ENCODE peak calls at places on chromosomes 4 and X, in four cellular contexts. J is Karpas-422, W is CD14-positive monocyte, O is HFFc6. I is an unnamed sample.

GRCh38 chrX:31420711-31421151 is 348.9 kb upstream of the FTHL17 start:
- DNase-seq in J (no peak), W (no peak), O (no peak), I (no peak)

GRCh38 chr4:19429684-19430083 is 822.0 kb upstream of the SLIT2 start:
- DNase-seq in J (no peak), W (no peak), O (no peak), I (no peak)

GRCh38 chr4:78345237-78345636 is 206.3 kb upstream of the ANXA3 start:
- DNase-seq in J (no peak), W (no peak), O (no peak), I (no peak)

GRCh38 chr4:54230479-54231418 is 1.7 kb downstream of the PDGFRA start:
- DNase-seq in J (no peak), W (no peak), O (no peak), I (no peak)

GRCh38 chr4:89640620-89641366 is 196.2 kb downstream of the SNCA start:
- DNase-seq in J (peak; percentile 62), W (no peak), O (no peak), I (no peak)

GRCh38 chrX:153819398-153820083 is 10.8 kb downstream of the PDZD4 start:
- DNase-seq in J (no peak), W (no peak), O (no peak), I (no peak)

GRCh38 chr4:5874811-5875465 is 17.9 kb downstream of the CRMP1 start:
- DNase-seq in J (peak; percentile 36), W (no peak), O (no peak), I (no peak)

GRCh38 chr4:122052714-122053113 is 99.4 kb upstream of the BLTP1 start:
- DNase-seq in J (no peak), W (no peak), O (no peak), I (no peak)

GRCh38 chrX:31320740-31321139 is 248.9 kb upstream of the FTHL17 start:
- DNase-seq in J (no peak), W (no peak), O (no peak), I (no peak)

GRCh38 chr4:85595098-85595775 is 120.3 kb downstream of the ARHGAP24 start:
- DNase-seq in J (no peak), W (no peak), O (no peak), I (no peak)

GRCh38 chr4:151099976-151100417 is 569 bp downstream of the RPS3A start:
- DNase-seq in J (peak; percentile 64), W (no peak), O (no peak), I (no peak)

GRCh38 chr4:54400188-54400587 is 171.1 kb downstream of the PDGFRA start:
- DNase-seq in J (no peak), W (no peak), O (no peak), I (no peak)

GRCh38 chr4:70915048-70915815 is 13.1 kb downstream of the MOB1B start:
- DNase-seq in J (no peak), W (no peak), O (peak; percentile 42), I (no peak)

GRCh38 chr4:185142563-185142910 is 529 bp upstream of the SLC25A4 start:
- DNase-seq in J (peak; percentile 49), W (no peak), O (no peak), I (no peak)

GRCh38 chr4:108763226-108763593 is 357 bp upstream of the ETNPPL start:
- DNase-seq in J (no peak), W (no peak), O (no peak), I (no peak)

GRCh38 chr4:146647615-146648383 is 9.1 kb downstream of the POU4F2 start:
- DNase-seq in J (no peak), W (no peak), O (no peak), I (no peak)

GRCh38 chr4:38667005-38667771 is 3.2 kb downstream of the KLF3 start:
- DNase-seq in J (peak; percentile 38), W (peak; percentile 88), O (peak; percentile 94), I (peak; percentile 70)

GRCh38 chrX:54435121-54435520 is 5.1 kb upstream of the TSR2 start:
- DNase-seq in J (no peak), W (no peak), O (no peak), I (no peak)

GRCh38 chr4:122798101-122798500 is 28.5 kb upstream of the FGF2 start:
- DNase-seq in J (no peak), W (no peak), O (peak; percentile 96), I (no peak)

GRCh38 chrX:71128166-71128833 is 9.9 kb downstream of the MED12 start:
- DNase-seq in J (no peak), W (no peak), O (peak; percentile 57), I (no peak)

GRCh38 chr4:113049421-113050355 is at the start of gene ANK2:
- DNase-seq in J (no peak), W (no peak), O (no peak), I (no peak)

GRCh38 chr4:121217385-121217784 is 53.3 kb upstream of the TNIP3 start:
- DNase-seq in J (no peak), W (no peak), O (peak; percentile 68), I (no peak)

GRCh38 chrX:139932077-139932900 is 564 bp downstream of the ATP11C start:
- DNase-seq in J (peak; percentile 65), W (no peak), O (peak; percentile 6), I (peak; percentile 40)

GRCh38 chrX:78517124-78517523 is 142.0 kb downstream of the RTL3 start:
- DNase-seq in J (no peak), W (no peak), O (no peak), I (peak; percentile 32)

GRCh38 chrX:70664726-70665125 is 220.1 kb downstream of the DLG3 start:
- DNase-seq in J (peak; percentile 65), W (no peak), O (peak; percentile 7), I (no peak)

GRCh38 chrX:131045786-131046185 is 12.4 kb upstream of the ARHGAP36 start:
- DNase-seq in J (no peak), W (no peak), O (no peak), I (no peak)

GRCh38 chr4:168736831-168737230 is 240.0 kb downstream of the PALLD start:
- DNase-seq in J (no peak), W (no peak), O (no peak), I (no peak)

GRCh38 chr4:174314770-174315169 is 31.1 kb downstream of the CEP44 start:
- DNase-seq in J (no peak), W (no peak), O (peak; percentile 45), I (no peak)

GRCh38 chrX:13666836-13667235 is 13.9 kb downstream of the TCEANC start:
- DNase-seq in J (peak; percentile 82), W (no peak), O (no peak), I (no peak)

GRCh38 chr4:132266374-132266773 is 882.7 kb upstream of the PCDH10 start:
- DNase-seq in J (no peak), W (no peak), O (no peak), I (no peak)

GRCh38 chr4:11543710-11544109 is 115.0 kb upstream of the HS3ST1 start:
- DNase-seq in J (no peak), W (peak; percentile 46), O (no peak), I (no peak)

GRCh38 chr4:94544811-94545210 is 93.1 kb downstream of the PDLIM5 start:
- DNase-seq in J (no peak), W (no peak), O (no peak), I (no peak)

GRCh38 chr4:6586715-6587325 is 11.8 kb downstream of the MAN2B2 start:
- DNase-seq in J (no peak), W (no peak), O (no peak), I (no peak)

GRCh38 chr4:958314-958665 is 15.1 kb downstream of the DGKQ start:
- DNase-seq in J (no peak), W (no peak), O (no peak), I (no peak)

GRCh38 chrX:30150196-30150895 is 65.0 kb upstream of the MAGEB2 start:
- DNase-seq in J (no peak), W (no peak), O (peak; percentile 48), I (no peak)

GRCh38 chrX:39753296-39753996 is 344.3 kb downstream of the BCOR start:
- DNase-seq in J (no peak), W (no peak), O (no peak), I (no peak)

GRCh38 chrX:34382416-34382815 is 250.3 kb upstream of the FAM47A start:
- DNase-seq in J (no peak), W (no peak), O (peak; percentile 58), I (no peak)

GRCh38 chr4:82994834-82995233 is 15.8 kb downstream of the LIN54 start:
- DNase-seq in J (no peak), W (no peak), O (no peak), I (no peak)

I was measured in effector memory CD8-positive, alpha-beta T cell.